ENCODE peak calls at places on chromosomes 16 and 17, in six cellular contexts. T, X, G, M, W and V are unnamed samples. For H3K27me3, the result is how much of the 10 kb centered on the place peaks cover.

GRCh38 chr17:77320501-77321256 is 179.9 kb downstream of the SEC14L1 start:
- DNase-seq in X (no peak), M (no peak), T (no peak), G (no peak), W (peak), V (peak)

GRCh38 chr17:46135879-46136562 is 57.2 kb downstream of the KANSL1 start:
- DNase-seq in X (no peak), W (no peak), G (no peak), T (no peak), M (no peak), V (no peak)

GRCh38 chr16:1770328-1771071 is 843 bp downstream of the NME3 start:
- DNase-seq in T (peak), M (peak), W (peak), X (peak), G (peak), V (peak)

GRCh38 chr17:5209396-5209795 is 17.7 kb upstream of the ZNF594 start:
- DNase-seq in G (no peak), W (no peak), M (no peak), X (peak), T (no peak), V (no peak)

GRCh38 chr17:9522074-9522473 is 53.5 kb downstream of the STX8 start:
- DNase-seq in M (no peak), X (peak), W (no peak), G (no peak), T (no peak), V (no peak)

GRCh38 chr16:49464877-49465504 is 91.4 kb downstream of the C16orf78 start:
- DNase-seq in M (peak), X (no peak), T (no peak), W (peak), G (no peak), V (no peak)

GRCh38 chr16:81488687-81489411 is 44.2 kb downstream of the CMIP start:
- DNase-seq in X (no peak), W (no peak), M (no peak), G (no peak), T (no peak), V (no peak)

GRCh38 chr17:31533546-31534155 is 142.2 kb downstream of the RAB11FIP4 start:
- DNase-seq in W (no peak), M (peak), X (peak), G (no peak), T (no peak), V (peak)

DNA sequence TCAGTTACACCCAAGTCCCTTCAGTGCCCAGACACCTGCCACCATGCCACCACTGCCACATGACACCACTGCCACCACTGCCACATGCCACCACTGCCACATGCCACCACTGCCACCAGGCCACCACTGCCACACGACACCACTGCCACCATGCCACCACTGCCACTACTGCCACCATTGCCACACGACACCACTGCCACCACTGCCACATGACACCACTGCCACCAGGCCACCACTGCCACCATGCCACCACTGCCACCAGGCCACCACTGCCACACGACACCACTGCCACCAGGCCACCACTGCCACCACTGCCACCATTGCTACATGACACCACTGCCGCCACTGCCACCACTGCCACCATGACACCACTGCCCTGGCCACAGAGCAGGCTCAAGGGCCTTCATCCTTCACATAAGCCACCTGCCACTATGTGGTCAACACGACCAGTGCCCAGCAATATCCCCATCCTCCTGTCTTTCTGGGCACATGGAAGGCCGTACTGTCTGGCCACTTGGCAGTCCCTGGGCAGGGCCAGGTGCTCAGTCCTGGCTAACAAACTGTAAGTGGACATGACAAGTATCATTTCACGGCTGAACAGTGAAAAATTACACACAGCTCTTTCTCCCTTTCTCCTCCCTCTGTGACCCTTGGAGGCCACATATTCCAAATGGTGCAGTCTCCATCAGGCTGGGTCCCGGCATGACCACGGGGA is 33.1 kb downstream of the ABR start:
- DNase-seq in G (no peak), W (no peak), M (no peak), T (no peak), X (no peak), V (no peak)
- TF ChIP-seq POLR2A in G (no peak), W (no peak), M (no peak), T (no peak), X (no peak), V (no peak)

DNA sequence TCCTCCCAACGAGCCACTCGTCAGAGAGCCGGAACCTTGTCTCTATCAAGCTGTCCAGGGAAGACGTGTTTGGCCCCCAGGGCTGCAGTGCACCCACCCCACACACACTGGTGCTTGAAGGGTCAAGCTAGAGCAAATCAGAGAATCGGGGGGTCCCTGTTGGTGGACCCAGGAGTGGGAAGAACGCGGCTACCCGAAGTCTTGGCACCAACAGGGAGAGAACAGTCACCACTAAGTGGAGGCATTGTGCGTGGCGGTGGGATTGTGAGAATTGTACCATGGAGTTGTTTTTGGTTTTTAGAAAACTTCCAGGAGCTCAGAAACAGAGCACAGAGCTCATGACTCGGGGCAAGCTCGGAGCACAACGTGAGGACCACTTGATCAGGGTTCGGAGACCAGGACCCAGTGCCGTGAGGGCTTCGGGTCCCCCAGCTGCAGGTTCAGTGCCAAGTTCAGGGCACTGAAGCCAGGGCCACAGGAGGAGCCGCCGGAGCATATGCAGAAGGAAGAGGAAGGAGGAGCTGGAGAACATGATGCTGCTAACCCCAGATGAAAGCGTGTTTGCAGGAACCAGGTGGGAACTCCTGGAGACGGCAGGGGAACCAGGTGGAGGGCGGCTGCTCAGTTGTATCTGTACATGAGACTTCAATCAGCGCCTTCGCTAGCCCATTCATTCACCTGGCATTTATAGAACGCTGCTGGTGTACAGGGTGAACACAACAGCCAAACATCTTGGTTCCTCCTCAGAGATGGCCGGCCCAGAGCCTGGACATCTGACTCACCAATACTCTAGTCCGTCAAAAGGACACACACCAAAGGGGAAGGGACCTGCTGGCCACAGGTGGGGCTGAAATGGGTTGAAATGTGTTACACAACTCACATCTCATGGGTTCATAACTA is 42.8 kb downstream of the METRNL start:
- DNase-seq in M (no peak), G (no peak), X (no peak), T (no peak), W (no peak), V (no peak)
- H3K4me3 ChIP-seq in M (no peak), G (no peak), X (no peak), T (no peak), W (no peak), V (no peak)

DNA sequence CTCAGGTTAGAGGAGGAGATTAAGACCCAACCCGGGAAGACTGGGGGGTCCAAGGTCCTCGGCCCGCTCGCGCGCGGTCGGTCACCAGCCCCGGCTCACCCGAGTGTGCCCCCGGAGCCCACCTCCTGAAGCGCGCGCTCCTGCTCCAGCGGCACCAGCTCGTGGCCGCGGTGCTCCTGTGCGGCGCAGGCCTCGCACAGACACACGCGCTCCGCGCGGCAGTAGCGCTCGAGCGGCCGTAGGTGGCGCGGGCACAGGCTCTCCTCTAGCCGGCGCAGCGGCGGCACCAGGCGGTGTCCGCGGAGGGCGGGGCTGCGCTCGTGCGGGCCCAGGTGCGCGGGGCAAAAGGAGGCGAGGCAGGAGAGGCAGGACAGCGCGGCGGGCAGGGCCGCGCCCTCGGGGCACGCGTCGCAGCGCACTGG is 618 bp downstream of the TRIM47 start:
- DNase-seq in X (peak), G (peak), W (peak), T (peak), M (peak), V (peak)
- H3K27me3 ChIP-seq in X (under half), G (under half), W (under half), T (under half), M (under half), V (under half)

GRCh38 chr17:51260237-51260959 is at the start of gene UTP18:
- DNase-seq in W (peak), T (peak), X (peak), G (peak), M (peak), V (peak)
- TF ChIP-seq POLR2A in W (peak), T (peak), X (peak), G (peak), M (no peak), V (peak)

GRCh38 chr16:56547949-56548567 is 16.8 kb upstream of the MT4 start:
- DNase-seq in G (no peak), X (no peak), W (no peak), T (no peak), M (no peak), V (no peak)
- H3K4me3 ChIP-seq in G (no peak), X (no peak), W (no peak), T (no peak), M (no peak), V (no peak)